ENCODE peak calls at places on chromosomes 6 and 20, in four cellular contexts. E, Q, U and D are unnamed samples.

GRCh38 chr20:25227317-25227831 is 20.5 kb upstream of the PYGB start:
- DNase-seq in E (peak), Q (no peak), U (no peak), D (no peak)

GRCh38 chr20:59731371-59731770 is 127.0 kb downstream of the PHACTR3 start:
- DNase-seq in E (no peak), Q (no peak), U (no peak), D (no peak)

GRCh38 chr20:21436186-21436585 is 38.9 kb upstream of the NKX2-4 start:
- DNase-seq in E (peak), Q (no peak), U (no peak), D (no peak)

GRCh38 chr6:36963451-36964290 is 9.1 kb downstream of the PI16 start:
- DNase-seq in E (no peak), Q (no peak), U (no peak), D (no peak)

GRCh38 chr6:80938131-80938530 is 814.4 kb downstream of the TENT5A start:
- DNase-seq in E (no peak), Q (no peak), U (no peak), D (no peak)

GRCh38 chr20:57618091-57618765 is 2.0 kb downstream of the ZBP1 start:
- DNase-seq in E (no peak), Q (no peak), U (no peak), D (no peak)

GRCh38 chr6:93584280-93584679 is 164.9 kb upstream of the EPHA7 start:
- DNase-seq in E (no peak), Q (no peak), U (no peak), D (no peak)

GRCh38 chr6:122050226-122050755 is 349.2 kb upstream of the HSF2 start:
- DNase-seq in E (no peak), Q (no peak), U (no peak), D (no peak)

GRCh38 chr20:53329781-53330180 is 263.9 kb downstream of the ZNF217 start:
- DNase-seq in E (no peak), Q (no peak), U (no peak), D (no peak)

GRCh38 chr6:6845603-6846002 is 257.1 kb downstream of the LY86 start:
- DNase-seq in E (no peak), Q (no peak), U (no peak), D (no peak)

GRCh38 chr20:17990278-17990972 is 21.6 kb downstream of the MGME1 start:
- DNase-seq in E (no peak), Q (no peak), U (no peak), D (no peak)

GRCh38 chr20:431012-431904 is 23.2 kb downstream of the RBCK1 start:
- DNase-seq in E (peak), Q (no peak), U (no peak), D (peak)

GRCh38 chr6:132684267-132684666 is 25.3 kb upstream of the TAAR1 start:
- DNase-seq in E (no peak), Q (no peak), U (no peak), D (no peak)

GRCh38 chr6:14117158-14118090 is at the start of gene CD83:
- DNase-seq in E (peak), Q (no peak), U (no peak), D (no peak)

GRCh38 chr6:3227363-3228045 is at the start of gene TUBB2B:
- DNase-seq in E (no peak), Q (no peak), U (no peak), D (peak)

GRCh38 chr6:71496018-71496800 is 207.6 kb downstream of the OGFRL1 start:
- DNase-seq in E (no peak), Q (peak), U (no peak), D (no peak)

GRCh38 chr20:10883166-10883565 is 209.4 kb upstream of the JAG1 start:
- DNase-seq in E (no peak), Q (no peak), U (no peak), D (no peak)
- TF ChIP-seq SUZ12 in E (no peak), Q (no peak), U (no peak), D (no peak)

GRCh38 chr20:36462440-36463211 is 78.7 kb upstream of the MYL9 start:
- DNase-seq in E (no peak), Q (no peak), U (no peak), D (no peak)

GRCh38 chr20:36460648-36461599 is 80.4 kb upstream of the MYL9 start:
- DNase-seq in E (peak), Q (peak), U (peak), D (peak)

GRCh38 chr20:36461600-36462439 is 79.5 kb upstream of the MYL9 start:
- DNase-seq in E (no peak), Q (no peak), U (no peak), D (no peak)

GRCh38 chr20:36465109-36466080 is 75.9 kb upstream of the MYL9 start:
- DNase-seq in E (peak), Q (no peak), U (no peak), D (peak)

GRCh38 chr20:36463212-36464061 is 77.9 kb upstream of the MYL9 start:
- DNase-seq in E (no peak), Q (no peak), U (no peak), D (no peak)
- TF ChIP-seq ZNF274 in E (no peak), Q (no peak), U (no peak), D (no peak)

GRCh38 chr6:110296151-110297028 is 61.8 kb downstream of the METTL24 start:
- DNase-seq in E (no peak), Q (no peak), U (no peak), D (no peak)
- H3K9ac ChIP-seq in E (no peak), Q (no peak), U (no peak), D (no peak)

DNA sequence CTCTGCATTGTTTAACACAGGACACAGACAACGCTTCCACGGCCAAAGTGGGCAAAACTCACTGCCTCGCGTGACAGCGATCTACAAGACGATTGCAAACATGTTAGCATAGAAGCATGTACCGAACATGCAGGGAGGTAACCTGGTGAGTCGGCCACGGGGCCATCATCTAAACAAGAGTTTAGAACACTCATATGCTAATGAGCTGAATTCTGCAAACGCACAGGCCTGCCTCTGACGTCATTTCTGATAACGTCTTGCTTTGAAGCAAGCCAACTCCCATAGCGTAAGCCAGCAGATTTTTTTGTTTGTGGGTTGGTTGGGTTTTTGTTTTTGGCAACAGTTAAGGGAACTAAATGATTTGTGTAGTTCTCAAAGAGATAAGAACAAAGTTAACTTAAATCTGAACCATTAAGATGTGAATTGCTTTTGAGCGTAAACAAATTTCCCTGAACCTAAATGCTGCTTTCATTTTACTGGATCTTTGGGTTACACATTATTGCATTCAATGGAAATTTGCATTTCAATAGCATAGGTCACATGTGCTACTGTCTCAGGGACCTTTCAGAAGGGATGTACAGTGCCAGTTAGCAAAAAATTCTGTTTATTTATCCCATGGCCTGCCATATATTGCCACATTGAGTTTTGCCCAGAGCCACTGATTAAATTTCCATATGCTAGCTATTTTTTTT is 184.5 kb upstream of the PDE10A start:
- DNase-seq in E (no peak), Q (no peak), U (no peak), D (no peak)
- TF ChIP-seq SUZ12 in E (no peak), Q (no peak), U (no peak), D (no peak)

DNA sequence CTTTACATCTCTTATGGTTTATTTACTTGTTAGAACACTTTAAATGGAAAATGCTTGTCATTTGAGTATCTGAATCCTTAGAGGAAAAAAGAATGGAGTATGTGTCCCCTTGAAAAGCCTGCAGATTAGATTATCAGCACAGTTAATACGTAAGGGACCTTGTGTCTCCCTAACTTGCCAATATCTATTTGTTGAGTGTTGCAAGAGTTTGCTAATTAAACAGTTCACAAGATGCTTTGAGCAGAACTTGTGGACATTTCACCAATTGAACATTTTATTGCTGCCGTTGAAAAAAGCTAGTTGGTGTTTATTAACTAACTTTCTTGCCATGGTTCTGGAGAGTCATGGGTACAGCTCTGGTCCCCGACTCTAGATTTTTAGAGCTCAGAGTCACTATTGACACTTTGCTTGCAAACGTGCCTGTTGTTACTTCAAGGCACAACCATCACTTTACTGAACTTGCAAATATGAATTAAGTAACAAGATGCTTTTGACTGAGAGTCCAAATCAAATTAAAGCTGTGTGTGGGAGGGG is 30.6 kb upstream of the PRDM1 start:
- DNase-seq in E (no peak), Q (no peak), U (no peak), D (no peak)
- TF ChIP-seq ZNF274 in E (no peak), Q (no peak), U (no peak), D (no peak)

GRCh38 chr6:109081026-109081425 is 13.6 kb downstream of the SESN1 start:
- DNase-seq in E (no peak), Q (no peak), U (no peak), D (no peak)

GRCh38 chr6:109076421-109076820 is 18.2 kb downstream of the SESN1 start:
- DNase-seq in E (no peak), Q (no peak), U (no peak), D (no peak)

GRCh38 chr6:109082178-109082577 is 12.5 kb downstream of the SESN1 start:
- DNase-seq in E (no peak), Q (no peak), U (no peak), D (no peak)

GRCh38 chr6:109081516-109081915 is 13.1 kb downstream of the SESN1 start:
- DNase-seq in E (no peak), Q (no peak), U (no peak), D (no peak)

DNA sequence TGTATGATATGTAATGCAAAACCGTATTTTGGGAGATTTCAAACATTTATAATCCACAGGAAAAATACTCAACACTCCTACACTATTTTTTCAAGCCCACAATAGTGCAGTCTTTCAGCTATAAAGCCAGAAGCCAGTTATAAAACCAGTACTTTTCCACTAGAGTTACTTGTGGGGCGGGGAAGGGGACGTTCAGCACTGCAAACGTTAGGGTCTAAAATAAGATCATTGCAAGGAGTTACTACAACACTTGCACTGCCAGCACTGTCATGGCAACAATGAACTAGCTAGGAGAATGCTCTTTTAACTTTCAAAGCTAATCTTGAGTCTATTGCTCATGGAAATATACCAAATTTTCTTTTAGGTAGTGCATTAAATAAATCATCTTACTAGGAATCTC is 14.7 kb downstream of the SESN1 start:
- DNase-seq in E (no peak), Q (no peak), U (no peak), D (no peak)
- H3K9ac ChIP-seq in E (no peak), Q (no peak), U (no peak), D (no peak)

GRCh38 chr6:1834231-1834630 is 224.5 kb downstream of the FOXC1 start:
- DNase-seq in E (no peak), Q (no peak), U (no peak), D (no peak)

GRCh38 chr6:1834641-1835516 is 225.2 kb downstream of the FOXC1 start:
- DNase-seq in E (no peak), Q (no peak), U (no peak), D (no peak)

GRCh38 chr6:1832358-1832757 is 222.6 kb downstream of the FOXC1 start:
- DNase-seq in E (no peak), Q (no peak), U (no peak), D (no peak)

GRCh38 chr6:1831030-1831429 is 221.3 kb downstream of the FOXC1 start:
- DNase-seq in E (no peak), Q (no peak), U (no peak), D (no peak)

DNA sequence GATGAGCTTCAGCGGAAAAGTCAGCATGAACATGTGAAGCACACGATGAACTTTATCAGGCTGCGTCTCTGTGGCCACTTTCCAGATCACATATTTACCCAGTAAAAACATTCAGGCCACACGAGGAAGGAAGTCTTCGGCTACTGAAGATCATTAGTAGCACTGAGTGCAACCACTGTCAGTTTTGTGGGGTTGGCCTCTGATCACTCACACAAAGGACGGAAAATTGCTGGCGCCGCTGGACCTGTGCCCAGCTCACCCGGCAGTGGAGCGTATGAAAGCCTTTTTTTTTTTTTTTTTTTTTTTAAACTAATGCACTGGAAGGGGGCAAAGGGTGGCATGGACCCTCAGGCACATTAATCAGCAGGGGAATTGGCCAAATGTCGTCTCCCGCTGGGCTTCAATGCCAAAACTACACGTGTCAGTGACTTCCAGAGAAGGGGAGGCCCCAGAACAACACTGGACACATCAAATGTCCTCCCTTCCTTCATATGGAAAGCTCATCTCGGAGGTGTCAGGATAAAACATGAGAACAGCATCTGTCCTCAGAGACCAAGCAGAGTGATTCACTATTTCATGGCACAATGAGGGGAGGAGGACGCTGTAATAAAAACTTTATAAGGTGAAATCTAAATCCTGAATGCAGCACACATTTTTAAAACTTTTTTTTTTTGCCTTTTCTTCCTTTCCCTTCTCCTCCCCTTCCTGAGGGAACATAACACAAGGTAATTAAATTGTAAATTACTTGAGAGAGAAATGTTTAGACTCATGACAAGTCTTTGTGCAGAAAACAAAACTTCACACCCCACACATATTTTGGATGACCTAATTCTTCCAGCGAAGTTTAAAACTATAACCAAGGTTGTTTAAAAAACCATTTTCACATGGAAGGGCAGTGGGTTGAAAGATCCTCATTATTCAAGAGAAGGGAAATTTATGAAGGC is 223.4 kb downstream of the FOXC1 start:
- DNase-seq in E (peak), Q (no peak), U (no peak), D (no peak)
- TF ChIP-seq SUZ12 in E (no peak), Q (no peak), U (no peak), D (no peak)

GRCh38 chr6:151490996-151491395 is 2.8 kb upstream of the CCDC170 start:
- DNase-seq in E (no peak), Q (no peak), U (no peak), D (no peak)

GRCh38 chr6:151495380-151495779 is 1.6 kb downstream of the CCDC170 start:
- DNase-seq in E (no peak), Q (no peak), U (no peak), D (no peak)

GRCh38 chr6:151497935-151498726 is 4.3 kb downstream of the CCDC170 start:
- DNase-seq in E (peak), Q (no peak), U (no peak), D (no peak)

GRCh38 chr6:151493495-151494234 is at the start of gene CCDC170:
- DNase-seq in E (peak), Q (no peak), U (no peak), D (no peak)

DNA sequence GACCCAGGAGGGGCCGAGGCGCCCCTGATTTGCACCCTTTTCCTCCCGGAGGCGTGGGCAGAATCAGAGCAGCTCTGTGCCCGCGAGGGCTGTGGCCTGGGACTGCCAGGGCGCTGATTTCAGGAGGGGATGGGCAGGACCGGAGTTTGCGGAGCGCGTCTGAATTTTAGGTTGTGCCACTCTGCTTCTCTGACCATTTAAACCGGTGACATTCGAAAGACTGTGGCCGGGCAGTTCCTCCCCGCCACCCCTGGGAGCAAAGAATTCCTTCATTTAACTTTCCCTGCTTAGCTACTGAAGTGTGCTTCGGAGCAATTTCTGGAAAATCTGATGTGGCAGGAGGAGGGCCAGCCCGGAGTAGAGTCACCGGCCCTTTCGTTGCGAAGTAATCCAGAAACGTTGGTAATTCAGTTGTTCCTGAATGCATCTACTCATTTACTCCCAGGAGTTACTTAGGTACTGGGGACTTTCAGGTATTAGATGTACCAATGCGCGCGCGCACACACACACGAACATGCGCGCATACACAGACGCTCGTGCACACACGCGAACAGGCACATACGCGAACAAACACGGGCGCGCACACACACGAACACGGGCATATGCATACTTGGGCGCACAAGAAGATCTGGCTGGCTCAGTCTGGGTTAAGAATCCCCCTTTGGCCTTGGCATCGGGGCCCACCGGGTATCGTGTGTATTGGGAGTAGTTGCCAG is 576 bp downstream of the CCDC170 start:
- DNase-seq in E (peak), Q (no peak), U (no peak), D (no peak)
- TF ChIP-seq ZNF274 in E (no peak), Q (no peak), U (no peak), D (no peak)

GRCh38 chr6:155122199-155122950 is 127.3 kb downstream of the TIAM2 start:
- DNase-seq in E (no peak), Q (no peak), U (no peak), D (no peak)

GRCh38 chr6:155123520-155123919 is 128.4 kb downstream of the TIAM2 start:
- DNase-seq in E (peak), Q (no peak), U (no peak), D (no peak)

GRCh38 chr6:155120034-155120433 is 124.9 kb downstream of the TIAM2 start:
- DNase-seq in E (no peak), Q (no peak), U (peak), D (peak)

GRCh38 chr6:155125916-155126315 is 130.8 kb downstream of the TIAM2 start:
- DNase-seq in E (no peak), Q (no peak), U (no peak), D (no peak)

GRCh38 chr6:155121699-155122098 is 126.6 kb downstream of the TIAM2 start:
- DNase-seq in E (no peak), Q (no peak), U (no peak), D (no peak)
- H3K9ac ChIP-seq in E (no peak), Q (no peak), U (no peak), D (peak)